ENCODE peak calls at places on chromosomes 5 and 9, in five cellular contexts. N, A, U, B and P are unnamed samples.

GRCh38 chr9:109766351-109766750 is 13.6 kb upstream of the PALM2AKAP2 start:
- DNase-seq in B (no peak), U (no peak), A (no peak), N (no peak), P (no peak)

GRCh38 chr5:53962306-53962705 is 348.1 kb downstream of the ARL15 start:
- DNase-seq in A (no peak), U (no peak), N (no peak), B (no peak), P (no peak)

GRCh38 chr9:37653385-37653784 is 2.6 kb downstream of the FRMPD1 start:
- DNase-seq in U (no peak), B (no peak), A (no peak), N (no peak), P (no peak)

GRCh38 chr9:124743686-124744348 is 27.3 kb downstream of the NR6A1 start:
- DNase-seq in N (no peak), A (no peak), B (no peak), U (no peak), P (no peak)

GRCh38 chr9:110573305-110573704 is 6.2 kb downstream of the SVEP1 start:
- DNase-seq in A (no peak), B (no peak), N (no peak), U (no peak), P (no peak)

GRCh38 chr5:36558652-36559051 is 47.8 kb upstream of the SLC1A3 start:
- DNase-seq in A (no peak), N (no peak), U (no peak), B (no peak), P (no peak)

GRCh38 chr9:97359147-97359546 is 51.7 kb downstream of the CCDC180 start:
- DNase-seq in U (no peak), N (no peak), A (no peak), B (no peak), P (no peak)

GRCh38 chr5:10635257-10635860 is 71.5 kb downstream of the ANKRD33B start:
- DNase-seq in A (no peak), B (no peak), U (no peak), N (peak; percentile 65), P (no peak)

GRCh38 chr9:135990468-135991429 is 29.6 kb upstream of the UBAC1 start:
- DNase-seq in A (no peak), B (no peak), N (no peak), U (peak; percentile 64), P (no peak)

GRCh38 chr9:2824564-2824963 is 19.3 kb downstream of the PUM3 start:
- DNase-seq in U (peak; percentile 25), N (no peak), A (no peak), B (no peak), P (no peak)

GRCh38 chr5:54867310-54867944 is 118.0 kb downstream of the ESM1 start:
- DNase-seq in U (no peak), N (no peak), A (no peak), B (no peak), P (no peak)

GRCh38 chr5:62199792-62200716 is 106.0 kb upstream of the KIF2A start:
- DNase-seq in B (no peak), A (no peak), U (no peak), N (no peak), P (no peak)

GRCh38 chr5:147913786-147914185 is 7.4 kb upstream of the C5orf46 start:
- DNase-seq in N (no peak), A (no peak), U (no peak), B (no peak), P (no peak)

GRCh38 chr5:75566710-75567309 is 44.4 kb upstream of the ANKDD1B start:
- DNase-seq in A (no peak), U (no peak), N (peak; percentile 35), B (no peak), P (no peak)

GRCh38 chr5:150672237-150672883 is 11.3 kb downstream of the MYOZ3 start:
- DNase-seq in B (no peak), A (no peak), U (peak; percentile 66), N (no peak), P (no peak)

GRCh38 chr5:177041936-177042335 is 19.4 kb downstream of the ZNF346 start:
- DNase-seq in A (no peak), N (no peak), B (no peak), U (no peak), P (no peak)

GRCh38 chr9:116992870-116993269 is 305.8 kb downstream of the TRIM32 start:
- DNase-seq in N (no peak), B (no peak), A (no peak), U (no peak), P (no peak)

GRCh38 chr9:135567311-135567710 is 5.8 kb downstream of the PAEP start:
- DNase-seq in U (no peak), N (no peak), B (no peak), A (no peak), P (no peak)

GRCh38 chr5:30436718-30437117 is 756.8 kb upstream of the CDH6 start:
- DNase-seq in A (no peak), B (no peak), N (no peak), U (no peak), P (no peak)

GRCh38 chr9:114583371-114583770 is 4.2 kb upstream of the ATP6V1G1 start:
- DNase-seq in U (no peak), B (no peak), N (no peak), A (no peak), P (no peak)

GRCh38 chr9:121780641-121781040 is 129.2 kb downstream of the DAB2IP start:
- DNase-seq in B (no peak), N (no peak), A (no peak), U (no peak), P (no peak)

GRCh38 chr9:33737811-33738606 is 57.4 kb upstream of the PRSS3 start:
- DNase-seq in A (no peak), B (no peak), U (peak; percentile 22), N (no peak), P (no peak)